ENCODE peak calls at places on chromosome 6, in four cellular contexts. P is HepG2, D is K562, W is IMR-90. S is an unnamed sample.

GRCh38 chr6:159249752-159250151 is 80.6 kb downstream of the FNDC1 start:
- DNase-seq in P (no peak), D (no peak), W (no peak), S (no peak)

GRCh38 chr6:23522751-23523527 is 603.1 kb upstream of the NRSN1 start:
- DNase-seq in P (no peak), D (no peak), W (no peak), S (no peak)

GRCh38 chr6:151380848-151381205 is 10.5 kb downstream of the ZBTB2 start:
- DNase-seq in P (no peak), D (no peak), W (no peak), S (no peak)

GRCh38 chr6:16338577-16339262 is 100.3 kb downstream of the GMPR start:
- DNase-seq in P (no peak), D (peak), W (peak), S (peak)

GRCh38 chr6:77620290-77620882 is 32.5 kb upstream of the MEI4 start:
- DNase-seq in P (peak), D (no peak), W (no peak), S (peak)

GRCh38 chr6:88165877-88166492 is at the start of gene CNR1:
- DNase-seq in P (no peak), D (no peak), W (no peak), S (peak)

GRCh38 chr6:112576421-112576820 is 229.3 kb downstream of the RFPL4B start:
- DNase-seq in P (no peak), D (no peak), W (no peak), S (no peak)

GRCh38 chr6:147709396-147710272 is 201.1 kb downstream of the SAMD5 start:
- DNase-seq in P (peak), D (peak), W (no peak), S (no peak)

GRCh38 chr6:117976030-117976651 is 69.1 kb downstream of the SLC35F1 start:
- DNase-seq in P (peak), D (peak), W (peak), S (peak)

GRCh38 chr6:113089056-113089455 is 741.9 kb downstream of the RFPL4B start:
- DNase-seq in P (peak), D (no peak), W (no peak), S (no peak)

GRCh38 chr6:42429042-42429574 is 22.6 kb downstream of the TRERF1 start:
- DNase-seq in P (no peak), D (no peak), W (no peak), S (no peak)

GRCh38 chr6:170024940-170025339 is 265.9 kb downstream of the DLL1 start:
- DNase-seq in P (no peak), D (no peak), W (peak), S (no peak)

GRCh38 chr6:83600531-83600930 is 88.2 kb downstream of the PRSS35 start:
- DNase-seq in P (no peak), D (no peak), W (no peak), S (no peak)

GRCh38 chr6:143283887-143284640 is 166.4 kb downstream of the ADAT2 start:
- DNase-seq in P (no peak), D (no peak), W (peak), S (no peak)

GRCh38 chr6:38420207-38420606 is 219.5 kb downstream of the BTBD9 start:
- DNase-seq in P (no peak), D (no peak), W (peak), S (no peak)

GRCh38 chr6:110357696-110358535 is at the start of gene METTL24:
- DNase-seq in P (no peak), D (no peak), W (no peak), S (peak)

GRCh38 chr6:5677219-5678000 is 329.3 kb downstream of the NRN1 start:
- DNase-seq in P (no peak), D (no peak), W (peak), S (no peak)

GRCh38 chr6:130178692-130179091 is 44.1 kb downstream of the SAMD3 start:
- DNase-seq in P (peak), D (no peak), W (peak), S (peak)

GRCh38 chr6:107965746-107966145 is 7.7 kb upstream of the SEC63 start:
- DNase-seq in P (no peak), D (no peak), W (peak), S (no peak)

GRCh38 chr6:109186012-109186411 is 90.7 kb downstream of the CEP57L1 start:
- DNase-seq in P (no peak), D (no peak), W (no peak), S (no peak)

GRCh38 chr6:16154904-16155303 is 26.0 kb downstream of the MYLIP start:
- DNase-seq in P (no peak), D (no peak), W (peak), S (no peak)

GRCh38 chr6:3412779-3413500 is 43.9 kb downstream of the SLC22A23 start:
- DNase-seq in P (peak), D (no peak), W (no peak), S (no peak)
- TF ChIP-seq MAZ in P (no peak), D (no peak), W (no peak), S (no peak)

GRCh38 chr6:106924699-106925523 is 49.6 kb downstream of the CD24 start:
- DNase-seq in P (peak), D (no peak), W (no peak), S (no peak)

GRCh38 chr6:106922626-106923025 is 51.9 kb downstream of the CD24 start:
- DNase-seq in P (no peak), D (no peak), W (no peak), S (no peak)

DNA sequence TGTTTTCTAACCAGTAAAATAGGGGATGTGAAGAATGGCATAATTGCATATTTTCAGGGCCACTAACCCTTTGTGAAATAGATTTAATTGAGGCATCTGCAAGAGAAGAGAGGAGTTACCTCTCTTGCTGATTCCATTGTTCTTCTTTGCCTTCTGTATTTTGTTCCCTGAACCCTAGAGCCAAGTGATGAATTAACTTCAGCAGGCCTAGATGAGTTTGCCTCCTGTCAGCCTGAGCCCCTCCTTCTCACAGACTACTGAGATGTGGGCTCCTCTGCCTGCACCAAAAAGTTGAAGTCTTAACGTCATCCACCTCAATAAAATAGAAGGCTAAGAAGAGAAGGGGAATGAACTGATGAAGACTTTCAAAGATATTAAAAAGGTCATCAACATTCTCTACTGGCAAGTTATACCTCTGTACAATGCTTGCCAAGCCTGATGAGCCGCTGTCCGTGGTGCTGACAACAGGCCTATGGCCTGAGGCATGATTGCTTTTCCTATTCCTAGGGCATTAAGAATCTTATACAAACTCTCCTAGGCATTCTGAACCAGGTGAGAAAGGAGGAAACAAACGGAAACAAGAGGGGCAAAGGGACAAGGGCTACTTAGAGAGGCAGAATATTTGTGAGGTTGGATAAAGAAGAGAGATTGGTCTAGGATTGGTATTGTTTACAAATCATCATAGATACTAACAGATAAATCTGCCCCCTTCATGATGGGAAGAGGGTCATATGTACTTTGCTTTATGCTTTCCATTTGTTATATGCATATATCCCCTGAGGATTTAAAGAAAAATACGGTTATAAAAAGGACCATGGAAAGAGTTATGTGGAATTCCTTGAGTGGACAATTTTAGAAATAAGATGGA is 46.8 kb downstream of the CD24 start:
- DNase-seq in P (peak), D (peak), W (peak), S (peak)
- TF ChIP-seq MAZ in P (no peak), D (no peak), W (no peak), S (no peak)

GRCh38 chr6:25743868-25744267 is 10.7 kb upstream of the SLC17A4 start:
- DNase-seq in P (no peak), D (no peak), W (no peak), S (peak)

GRCh38 chr6:25748049-25748448 is 6.5 kb upstream of the SLC17A4 start:
- DNase-seq in P (peak), D (no peak), W (no peak), S (no peak)

GRCh38 chr6:25746968-25747367 is 7.6 kb upstream of the SLC17A4 start:
- DNase-seq in P (peak), D (no peak), W (no peak), S (no peak)

GRCh38 chr6:25747477-25747876 is 7.1 kb upstream of the SLC17A4 start:
- DNase-seq in P (no peak), D (no peak), W (no peak), S (no peak)

DNA sequence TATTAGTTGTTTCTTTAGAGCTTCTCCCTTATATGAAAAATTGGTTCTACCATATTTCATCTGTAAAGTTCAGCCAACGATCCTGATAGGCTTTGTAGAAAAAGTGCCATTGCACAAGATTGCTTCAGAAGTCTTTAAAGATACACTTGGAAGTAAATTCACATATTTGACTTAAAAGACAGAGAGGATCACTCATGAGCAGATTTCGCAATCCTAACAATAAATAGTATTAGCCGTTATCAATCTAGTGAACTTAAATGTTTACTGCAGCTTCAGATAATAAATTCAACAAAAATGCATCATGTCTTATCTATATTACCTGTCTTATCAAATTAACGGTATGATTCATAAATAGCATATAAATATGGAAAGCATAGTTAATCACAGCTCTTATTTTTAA is 8.7 kb upstream of the SLC17A4 start:
- DNase-seq in P (no peak), D (no peak), W (no peak), S (no peak)
- TF ChIP-seq MAZ in P (no peak), D (no peak), W (no peak), S (no peak)

GRCh38 chr6:81749704-81750103 is 2.8 kb downstream of the TENT5A start:
- DNase-seq in P (no peak), D (no peak), W (no peak), S (no peak)

GRCh38 chr6:81750660-81751387 is 1.7 kb downstream of the TENT5A start:
- DNase-seq in P (no peak), D (no peak), W (peak), S (no peak)

GRCh38 chr6:81750201-81750600 is 2.3 kb downstream of the TENT5A start:
- DNase-seq in P (no peak), D (no peak), W (no peak), S (no peak)

GRCh38 chr6:81747327-81747726 is 5.2 kb downstream of the TENT5A start:
- DNase-seq in P (no peak), D (no peak), W (no peak), S (no peak)

GRCh38 chr6:81748946-81749345 is 3.5 kb downstream of the TENT5A start:
- DNase-seq in P (no peak), D (no peak), W (no peak), S (no peak)
- TF ChIP-seq MAZ in P (no peak), D (no peak), W (no peak), S (no peak)

GRCh38 chr6:136616527-136616926 is 66.3 kb upstream of the MAP7 start:
- DNase-seq in P (no peak), D (no peak), W (no peak), S (no peak)
- TF ChIP-seq MAZ in P (no peak), D (no peak), W (no peak), S (no peak)

S was measured in A549.